ENCODE peak calls at places on chromosomes 5 and 9, in six cellular contexts. M is neuronal stem cell, Y is right atrium auricular region, U is neural progenitor cell, C is lower lobe of right lung, A is right lobe of liver. K is an unnamed sample. For H3K4me1, the result is how much of the 10 kb centered on the place peaks cover.

GRCh38 chr9:111891910-111892499 is 4.6 kb upstream of the UGCG start:
- DNase-seq in M (no peak), Y (no peak), C (peak), U (no peak), A (no peak), K (no peak)

GRCh38 chr5:151815051-151815450 is 43.3 kb downstream of the G3BP1 start:
- DNase-seq in C (no peak), U (no peak), M (no peak), Y (no peak), A (no peak), K (no peak)

GRCh38 chr5:38467353-38468040 is 88.9 kb downstream of the LIFR start:
- DNase-seq in U (peak), C (no peak), M (no peak), A (no peak), Y (no peak), K (peak)

GRCh38 chr5:2142456-2142954 is 259.8 kb upstream of the IRX4 start:
- DNase-seq in U (no peak), A (no peak), Y (no peak), C (no peak), M (no peak), K (no peak)

GRCh38 chr5:167813381-167813780 is 478.1 kb upstream of the WWC1 start:
- DNase-seq in U (no peak), Y (no peak), M (no peak), C (no peak), A (no peak), K (no peak)

GRCh38 chr5:132457371-132458225 is 33.0 kb downstream of the IRF1 start:
- DNase-seq in A (peak), U (no peak), Y (no peak), C (peak), M (no peak), K (peak)

GRCh38 chr5:52672459-52672858 is 115.3 kb upstream of the ITGA1 start:
- DNase-seq in A (no peak), C (no peak), U (no peak), M (no peak), Y (no peak), K (no peak)

GRCh38 chr9:104864675-104865104 is 63.3 kb downstream of the ABCA1 start:
- DNase-seq in U (no peak), Y (no peak), C (no peak), A (peak), M (no peak), K (no peak)

GRCh38 chr5:142613231-142613630 is 72.7 kb downstream of the FGF1 start:
- DNase-seq in C (no peak), M (no peak), Y (no peak), U (no peak), A (no peak), K (no peak)

GRCh38 chr9:133927041-133927440 is 65.1 kb downstream of the VAV2 start:
- DNase-seq in M (no peak), U (no peak), C (no peak), A (no peak), Y (no peak), K (no peak)

GRCh38 chr9:88951143-88951542 is 40.1 kb upstream of the S1PR3 start:
- DNase-seq in Y (no peak), A (no peak), M (no peak), U (no peak), C (no peak), K (no peak)

DNA sequence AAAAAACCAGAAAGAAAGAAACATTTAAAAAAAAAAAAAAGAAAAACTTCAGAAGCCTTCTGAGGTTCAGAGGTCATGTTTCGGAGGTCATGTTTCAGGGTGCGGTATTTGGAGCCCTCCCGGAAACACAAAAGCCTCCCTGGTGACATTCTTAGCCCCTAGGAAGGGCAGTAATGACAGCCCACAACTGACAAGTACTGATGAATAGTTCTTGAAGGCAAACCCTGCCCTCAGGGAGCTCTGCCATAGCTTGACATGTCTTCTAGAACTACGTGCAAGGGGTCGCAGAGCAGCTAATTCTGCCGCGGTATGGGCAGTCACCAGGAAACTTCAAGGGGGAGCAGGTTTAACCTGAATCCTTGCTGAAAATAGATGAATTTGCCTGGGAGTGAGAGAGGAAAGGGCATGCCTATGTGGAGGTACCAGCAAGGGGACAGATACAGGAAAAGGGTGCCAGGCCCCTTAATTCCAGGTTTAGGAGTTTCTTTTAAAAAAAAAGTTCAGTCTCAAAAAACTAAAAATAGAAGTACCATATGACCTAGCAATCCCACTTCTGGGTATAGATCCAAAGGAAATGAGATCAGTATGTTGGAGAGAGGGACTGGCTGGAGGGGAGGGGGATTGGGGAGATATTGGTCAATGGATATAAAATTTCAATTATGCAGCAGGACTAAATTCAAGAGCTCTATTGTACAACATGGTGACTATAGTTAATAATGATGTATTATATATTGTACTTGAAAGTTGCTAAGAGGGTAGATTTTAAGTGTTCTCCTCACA is 98.4 kb downstream of the C9orf152 start:
- DNase-seq in Y (no peak), U (peak), C (no peak), A (no peak), M (no peak), K (no peak)
- H3K4me1 ChIP-seq in Y (under half), U (under half), C (under half), A (under half), M (under half), K (under half)

DNA sequence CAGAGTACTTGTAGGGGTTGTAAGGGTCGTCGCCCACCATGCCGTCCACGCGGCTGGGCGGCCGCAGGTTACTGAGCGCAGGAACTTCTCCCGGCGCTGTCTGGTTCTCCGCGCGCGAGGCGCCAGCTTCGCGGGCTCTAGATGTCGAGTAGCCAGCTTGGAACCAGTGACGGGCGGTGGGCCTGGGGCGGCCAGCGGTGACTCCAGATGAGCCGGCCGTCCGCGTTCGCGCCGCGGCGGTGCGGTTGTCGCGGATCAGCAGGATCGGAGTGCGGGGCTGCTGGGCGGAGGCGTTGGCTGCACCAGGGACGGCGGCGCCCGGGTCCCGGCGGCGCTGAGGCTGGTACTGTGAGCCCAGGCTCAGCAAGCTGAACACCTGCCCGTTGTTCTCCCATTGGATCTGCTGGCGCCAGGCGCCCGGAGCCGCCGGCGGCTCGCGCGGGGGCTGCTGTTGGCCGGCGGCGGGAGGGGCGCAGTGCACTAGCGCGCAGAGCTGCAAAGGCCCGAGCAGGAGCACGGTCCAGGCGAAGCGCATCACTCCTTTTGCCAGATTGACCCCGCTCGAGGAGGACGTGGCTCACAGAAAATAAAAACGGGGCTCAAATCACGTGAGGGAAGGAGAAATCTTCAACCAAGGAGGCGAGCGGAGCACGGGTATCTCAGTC is 476 bp downstream of the LOX start:
- DNase-seq in U (peak), C (no peak), Y (peak), M (peak), A (no peak), K (peak)
- H3K4me1 ChIP-seq in U (under half), C (under half), Y (under half), M (under half), A (under half), K (under half)

GRCh38 chr5:112977440-112977861 is 853 bp downstream of the DCP2 start:
- DNase-seq in M (no peak), C (no peak), A (no peak), Y (no peak), U (no peak), K (no peak)

GRCh38 chr5:112983307-112983811 is 6.8 kb downstream of the DCP2 start:
- DNase-seq in U (no peak), C (no peak), M (no peak), Y (no peak), A (no peak), K (no peak)

GRCh38 chr5:112978836-112979235 is 2.2 kb downstream of the DCP2 start:
- DNase-seq in A (no peak), M (no peak), U (no peak), Y (no peak), C (no peak), K (no peak)

GRCh38 chr5:112976432-112977309 is at the start of gene DCP2:
- DNase-seq in Y (peak), C (peak), U (peak), A (peak), M (peak), K (peak)

GRCh38 chr5:112979723-112980122 is 3.1 kb downstream of the DCP2 start:
- DNase-seq in A (no peak), U (no peak), M (no peak), Y (no peak), C (no peak), K (no peak)
- H3K4me1 ChIP-seq in A (under half), U (under half), M (under half), Y (under half), C (under half), K (under half)

DNA sequence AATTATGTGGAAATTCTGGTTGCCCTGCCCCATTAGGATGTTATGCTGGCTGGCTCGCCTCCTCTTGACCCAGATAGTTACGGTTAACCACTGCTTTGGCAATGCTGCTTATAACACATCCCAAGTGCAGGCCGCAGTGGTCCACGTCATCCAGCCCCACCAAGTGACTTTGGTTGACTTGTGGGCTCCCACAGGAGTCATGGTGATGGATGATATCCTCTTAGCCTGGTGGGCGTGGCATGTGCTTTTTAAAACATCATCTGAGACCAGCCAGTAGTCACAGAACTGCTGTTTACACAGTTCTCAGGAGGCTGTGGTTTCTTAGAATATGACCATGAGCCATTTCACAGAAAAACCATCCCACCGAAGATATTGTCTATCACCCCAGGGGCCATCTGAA is 216.8 kb downstream of the SH3GL2 start:
- DNase-seq in Y (no peak), M (no peak), U (no peak), A (no peak), C (no peak), K (no peak)
- H3K4me1 ChIP-seq in Y (under half), M (under half), U (under half), A (under half), C (under half), K (under half)

DNA sequence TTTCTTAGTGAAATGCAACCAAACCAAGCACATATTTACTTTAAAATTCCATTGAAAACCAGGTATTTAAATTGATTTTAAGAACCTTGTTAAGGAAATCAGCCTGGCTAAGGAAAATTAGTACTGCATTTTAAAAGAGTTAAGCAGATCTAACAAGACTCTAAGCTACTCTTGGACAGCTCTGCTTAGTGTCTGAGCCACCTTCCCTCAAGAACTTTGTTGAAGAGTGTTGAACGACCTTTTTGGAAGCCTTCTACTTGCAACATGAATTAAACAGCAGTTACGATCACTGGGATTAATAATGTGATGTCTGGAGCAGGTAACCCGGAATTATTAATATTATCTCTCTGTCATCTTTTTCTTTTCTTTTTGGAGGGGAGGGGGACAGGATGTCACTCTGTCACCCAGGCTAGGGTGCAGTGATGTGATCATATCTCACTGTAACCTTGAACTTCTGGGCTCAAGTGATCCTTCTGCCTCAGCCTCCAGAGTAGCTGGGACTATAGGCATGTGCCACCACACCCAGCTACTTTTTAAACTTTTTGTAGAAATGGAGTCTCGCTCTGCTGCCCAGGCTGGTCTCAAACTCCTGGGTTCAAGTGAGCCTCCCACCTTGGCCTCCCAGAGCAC is 74.7 kb downstream of the ANKRD55 start:
- DNase-seq in M (no peak), C (no peak), Y (no peak), A (no peak), U (no peak), K (no peak)
- H3K4me1 ChIP-seq in M (under half), C (half or more), Y (under half), A (under half), U (under half), K (under half)

GRCh38 chr9:123216387-123216786 is 52.0 kb downstream of the STRBP start:
- DNase-seq in A (no peak), U (no peak), M (no peak), Y (no peak), C (no peak), K (no peak)
- H3K4me1 ChIP-seq in A (under half), U (under half), M (under half), Y (under half), C (under half), K (under half)

DNA sequence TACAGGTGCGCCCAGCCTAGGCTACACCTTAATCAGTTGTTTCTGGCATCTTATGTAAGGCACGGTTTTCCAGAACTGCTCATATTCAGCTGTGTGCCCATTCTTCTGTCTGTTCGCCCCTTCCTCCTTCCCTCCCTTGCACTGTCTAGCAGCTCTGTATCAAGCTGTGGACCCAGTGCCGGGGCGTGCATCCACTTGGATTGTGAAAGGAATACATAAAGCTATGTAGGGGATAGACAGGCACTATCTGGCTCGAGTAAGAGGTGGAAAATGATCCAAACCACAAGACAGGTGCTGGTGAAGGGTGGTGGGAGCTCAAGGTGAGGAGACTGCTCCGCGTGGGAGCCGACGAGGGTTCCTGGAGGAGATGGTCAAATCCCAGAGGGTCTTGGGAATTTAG is 2.0 kb downstream of the GLIPR2 start:
- DNase-seq in U (no peak), C (no peak), Y (no peak), A (no peak), M (no peak), K (no peak)
- H3K4me1 ChIP-seq in U (under half), C (half or more), Y (under half), A (under half), M (under half), K (half or more)

GRCh38 chr9:125989524-125990180 is 242.5 kb downstream of the PBX3 start:
- DNase-seq in M (no peak), C (peak), U (no peak), A (peak), Y (no peak), K (peak)

GRCh38 chr9:125987420-125987819 is 240.2 kb downstream of the PBX3 start:
- DNase-seq in A (peak), C (no peak), M (no peak), Y (no peak), U (no peak), K (peak)

GRCh38 chr9:125989090-125989501 is 241.9 kb downstream of the PBX3 start:
- DNase-seq in U (no peak), Y (no peak), M (no peak), C (peak), A (peak), K (peak)

GRCh38 chr9:125986966-125987365 is 239.8 kb downstream of the PBX3 start:
- DNase-seq in Y (no peak), M (no peak), U (no peak), C (peak), A (no peak), K (peak)

DNA sequence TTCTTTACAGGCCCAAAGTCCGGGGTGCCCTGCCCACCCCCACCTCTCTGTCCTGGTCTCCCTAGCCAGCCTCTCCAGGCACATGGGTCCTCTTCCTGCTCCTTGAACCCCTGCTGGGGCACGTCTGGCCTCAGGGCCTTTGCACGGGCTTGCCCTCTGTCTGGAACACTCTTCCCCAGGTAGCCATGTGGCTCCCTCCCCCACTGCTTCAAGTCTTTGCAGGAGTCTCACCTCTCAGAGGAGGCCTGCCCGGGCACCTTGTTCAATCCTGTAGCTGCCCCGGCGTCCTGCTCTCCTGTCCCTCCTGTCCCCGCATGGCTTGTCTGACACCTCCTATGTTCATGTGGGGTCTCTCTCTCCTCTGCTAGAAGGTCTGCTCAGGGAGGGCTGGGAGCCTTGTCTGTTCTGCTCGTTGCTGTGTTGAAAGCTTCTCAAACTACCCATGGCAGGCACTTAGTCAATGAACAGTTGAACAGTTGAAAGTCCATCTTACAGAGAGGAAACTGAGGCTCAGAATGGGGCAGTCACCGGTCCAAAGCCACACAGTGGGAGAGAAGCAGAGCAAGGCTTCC is 241.4 kb downstream of the PBX3 start:
- DNase-seq in C (peak), A (peak), M (no peak), U (no peak), Y (no peak), K (peak)
- H3K4me1 ChIP-seq in C (under half), A (under half), M (under half), U (under half), Y (under half), K (under half)

DNA sequence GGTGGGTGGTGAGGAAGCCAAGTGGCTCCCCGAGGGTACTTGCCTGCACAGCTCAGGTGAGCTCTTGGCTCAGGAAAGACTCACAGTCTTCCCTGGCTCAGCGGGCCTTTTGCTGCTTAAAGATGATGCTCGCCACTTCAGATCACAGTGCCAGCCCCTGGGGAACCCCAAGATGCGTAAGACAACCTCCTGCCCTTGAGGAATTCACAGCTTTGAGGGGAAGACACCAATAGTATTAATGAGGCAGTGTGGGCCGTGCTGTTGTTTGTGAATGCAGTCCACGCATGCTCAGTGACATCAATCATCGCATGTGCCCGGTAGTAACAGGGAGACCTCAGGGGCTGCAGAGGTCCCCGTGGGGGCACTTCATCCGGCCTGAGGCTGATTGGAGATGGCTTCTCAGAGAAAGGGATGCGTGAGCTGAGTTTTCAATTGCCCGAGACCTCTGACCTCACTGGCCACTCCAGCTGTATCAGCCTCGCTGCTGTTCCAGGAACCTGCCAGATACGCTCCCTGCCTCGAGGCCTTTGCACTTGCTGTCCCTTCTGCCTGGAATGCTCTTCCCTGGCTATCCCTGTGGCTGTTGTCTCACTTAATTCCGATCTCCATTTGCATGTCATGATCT is 36.9 kb downstream of the ERGIC1 start:
- DNase-seq in Y (no peak), A (peak), M (no peak), U (no peak), C (peak), K (no peak)
- H3K4me1 ChIP-seq in Y (under half), A (half or more), M (half or more), U (under half), C (half or more), K (half or more)

K was measured in sigmoid colon.